ENCODE peak calls at places on chromosomes 1 and 21, in eight cellular contexts. I is NCI-H446; W is stimulated activated CD8-positive, alpha-beta memory T cell treated with anti-CD3 and anti-CD28 coated beads, Interleukin-4, amount 100 ng/mL, for 1 hour; Y is Daoy; U is SW480; X is NCI-H345; O is SJSA1; G is GM12865. E is an unnamed sample.

GRCh38 chr21:44989943-44990780 is 50.3 kb downstream of the SLX9 start:
- DNase-seq in O (no peak), W (no peak), X (no peak), Y (no peak), U (no peak), I (no peak), G (no peak), E (no peak)

GRCh38 chr1:1298861-1299685 is 8.7 kb downstream of the ACAP3 start:
- DNase-seq in U (peak; percentile 72), I (no peak), O (no peak), Y (no peak), X (no peak), W (no peak), G (no peak), E (no peak)

GRCh38 chr1:114033219-114033706 is 54.0 kb downstream of the OLFML3 start:
- DNase-seq in U (peak; percentile 33), X (no peak), I (no peak), G (peak; percentile 23), Y (peak; percentile 21), W (no peak), O (no peak), E (no peak)

GRCh38 chr21:36004441-36004840 is 55.9 kb downstream of the SETD4 start:
- DNase-seq in U (no peak), G (no peak), O (no peak), W (no peak), X (no peak), I (no peak), Y (no peak), E (no peak)

GRCh38 chr1:68370101-68370915 is 79.4 kb downstream of the RPE65 start:
- DNase-seq in I (no peak), G (no peak), O (no peak), W (no peak), U (no peak), Y (no peak), X (no peak), E (no peak)

GRCh38 chr1:153309441-153309840 is 3.3 kb downstream of the PGLYRP3 start:
- DNase-seq in U (no peak), Y (no peak), W (no peak), X (no peak), I (no peak), G (no peak), O (no peak), E (no peak)

GRCh38 chr1:95625224-95625623 is 391.2 kb downstream of the RWDD3 start:
- DNase-seq in Y (no peak), W (no peak), G (no peak), I (no peak), O (no peak), U (no peak), X (no peak), E (no peak)

GRCh38 chr1:79353224-79353623 is 346.7 kb upstream of the ADGRL4 start:
- DNase-seq in O (peak; percentile 52), G (peak; percentile 31), X (no peak), W (no peak), U (peak; percentile 2), I (peak; percentile 43), Y (peak; percentile 63), E (peak; percentile 52)

GRCh38 chr1:65105596-65105995 is 42.4 kb upstream of the AK4 start:
- DNase-seq in O (no peak), I (no peak), X (no peak), Y (no peak), W (no peak), G (no peak), U (no peak), E (no peak)

GRCh38 chr1:1082239-1083180 is 8.4 kb upstream of the RNF223 start:
- DNase-seq in X (no peak), Y (no peak), W (no peak), U (no peak), I (no peak), G (no peak), O (peak; percentile 40), E (no peak)

GRCh38 chr1:108208724-108209404 is 8.7 kb upstream of the SLC25A24 start:
- DNase-seq in W (no peak), U (no peak), Y (no peak), G (no peak), X (no peak), I (no peak), O (no peak), E (no peak)

GRCh38 chr21:42671778-42672593 is 18.6 kb downstream of the PDE9A start:
- DNase-seq in O (peak; percentile 64), G (no peak), U (peak; percentile 57), W (no peak), X (peak; percentile 40), Y (peak; percentile 91), I (no peak), E (no peak)

GRCh38 chr1:204650911-204651570 is 34.5 kb downstream of the LRRN2 start:
- DNase-seq in W (no peak), Y (no peak), O (no peak), X (peak; percentile 4), G (no peak), U (no peak), I (no peak), E (no peak)

GRCh38 chr1:19000065-19000464 is 43.6 kb upstream of the IFFO2 start:
- DNase-seq in O (no peak), U (no peak), G (no peak), W (no peak), I (no peak), X (no peak), Y (no peak), E (no peak)

GRCh38 chr1:183097438-183098051 is 74.3 kb downstream of the LAMC1 start:
- DNase-seq in W (no peak), O (no peak), U (no peak), G (no peak), I (no peak), Y (peak; percentile 11), X (peak; percentile 19), E (no peak)

GRCh38 chr1:111334169-111334568 is 43.5 kb downstream of the CHIA start:
- DNase-seq in I (no peak), W (peak; percentile 28), G (peak; percentile 81), U (peak; percentile 40), O (no peak), Y (peak; percentile 33), X (peak; percentile 36), E (peak; percentile 15)

GRCh38 chr1:153617677-153618076 is 1.6 kb upstream of the S100A14 start:
- DNase-seq in Y (no peak), U (no peak), W (no peak), G (no peak), I (no peak), X (peak; percentile 72), O (peak; percentile 91), E (peak; percentile 36)

GRCh38 chr1:206513312-206514111 is 6.2 kb downstream of the RASSF5 start:
- DNase-seq in U (no peak), Y (peak; percentile 74), X (peak; percentile 7), G (no peak), W (no peak), I (peak; percentile 93), O (no peak), E (peak; percentile 60)

GRCh38 chr1:162023547-162024501 is at the start of gene OLFML2B:
- DNase-seq in O (peak; percentile 72), W (no peak), I (peak; percentile 4), Y (peak; percentile 73), G (peak; percentile 34), U (peak; percentile 56), X (peak; percentile 25), E (no peak)

GRCh38 chr1:203702130-203702577 is 62.8 kb upstream of the LAX1 start:
- DNase-seq in G (peak; percentile 70), U (peak; percentile 20), W (peak; percentile 39), Y (peak; percentile 51), I (peak; percentile 55), X (peak; percentile 30), O (peak; percentile 58), E (peak; percentile 27)

GRCh38 chr1:21904725-21905520 is 32.2 kb downstream of the HSPG2 start:
- DNase-seq in X (no peak), I (no peak), U (peak; percentile 89), Y (peak; percentile 93), O (no peak), G (no peak), W (no peak), E (no peak)

GRCh38 chr1:76577818-76578185 is 289.5 kb upstream of the ST6GALNAC5 start:
- DNase-seq in I (no peak), W (no peak), O (no peak), X (no peak), U (no peak), G (no peak), Y (no peak), E (no peak)

GRCh38 chr1:10776206-10776905 is 20.1 kb downstream of the CASZ1 start:
- DNase-seq in O (no peak), Y (no peak), W (no peak), I (no peak), G (no peak), U (no peak), X (peak; percentile 39), E (no peak)

GRCh38 chr21:25313891-25314646 is 293.2 kb downstream of the MRPL39 start:
- DNase-seq in O (no peak), G (peak; percentile 39), Y (no peak), W (no peak), X (no peak), I (peak; percentile 16), U (peak; percentile 16), E (peak; percentile 34)

GRCh38 chr1:229408458-229409037 is 25.3 kb downstream of the ACTA1 start:
- DNase-seq in W (no peak), I (no peak), U (no peak), G (no peak), Y (no peak), X (no peak), O (no peak), E (no peak)

GRCh38 chr1:112262301-112262700 is 133.7 kb upstream of the CTTNBP2NL start:
- DNase-seq in O (no peak), U (no peak), G (no peak), X (no peak), I (no peak), Y (no peak), W (no peak), E (no peak)

GRCh38 chr1:173798078-173798477 is 26.4 kb upstream of the DARS2 start:
- DNase-seq in G (no peak), X (no peak), I (no peak), O (no peak), W (no peak), Y (no peak), U (no peak), E (no peak)